ENCODE peak calls at places on chromosomes 7 and 10, in nine cellular contexts. V is thoracic aorta; R is IMR-90; C is fibroblast of lung; F is pancreas; L is omental fat pad; Q is adrenal gland; M is CD8-positive, alpha-beta T cell; P is BJ. H is an unnamed sample.

GRCh38 chr10:31508882-31509281 is 189.9 kb downstream of the ZEB1 start:
- DNase-seq in V (no peak), R (peak; percentile 59), C (peak; percentile 77), F (no peak), L (no peak), Q (no peak), M (no peak), P (no peak), H (no peak)

GRCh38 chr10:52818019-52818418 is 45.4 kb upstream of the MBL2 start:
- DNase-seq in V (no peak), R (peak; percentile 59), C (peak; percentile 39), F (no peak), L (no peak), Q (no peak), M (no peak), P (no peak), H (no peak)

GRCh38 chr7:134016223-134016941 is 110.8 kb upstream of the LRGUK start:
- DNase-seq in V (no peak), R (peak; percentile 39), C (peak; percentile 20), F (no peak), L (no peak), Q (peak; percentile 16), M (no peak), P (no peak), H (no peak)

GRCh38 chr10:3850999-3851937 is 66.3 kb upstream of the KLF6 start:
- DNase-seq in V (no peak), R (peak; percentile 85), C (peak; percentile 93), F (no peak), L (no peak), Q (no peak), M (no peak), P (no peak), H (no peak)

GRCh38 chr10:73968101-73968515 is 29.8 kb upstream of the VCL start:
- DNase-seq in V (no peak), R (no peak), C (peak; percentile 53), F (no peak), L (no peak), Q (no peak), M (peak; percentile 43), P (no peak), H (no peak)

GRCh38 chr10:75662715-75663114 is 231.3 kb downstream of the LRMDA start:
- DNase-seq in V (peak; percentile 37), R (no peak), C (peak; percentile 95), F (no peak), L (no peak), Q (peak; percentile 50), M (no peak), P (peak; percentile 49), H (peak; percentile 40)

GRCh38 chr10:48742891-48743845 is 58.5 kb downstream of the WDFY4 start:
- DNase-seq in V (no peak), R (no peak), C (no peak), F (no peak), L (no peak), Q (no peak), M (no peak), P (no peak), H (no peak)

GRCh38 chr10:3173173-3173878 is 744 bp upstream of the PITRM1 start:
- DNase-seq in V (no peak), R (no peak), C (no peak), F (peak; percentile 95), L (peak; percentile 43), Q (no peak), M (no peak), P (no peak), H (no peak)

GRCh38 chr10:30970760-30971460 is 60.8 kb downstream of the ZNF438 start:
- DNase-seq in V (no peak), R (peak; percentile 31), C (no peak), F (no peak), L (no peak), Q (no peak), M (no peak), P (no peak), H (peak; percentile 58)

GRCh38 chr7:143216151-143216550 is 5.7 kb upstream of the TAS2R40 start:
- DNase-seq in V (no peak), R (peak; percentile 68), C (peak; percentile 85), F (no peak), L (no peak), Q (no peak), M (no peak), P (no peak), H (no peak)

GRCh38 chr10:36452851-36453250 is 672.5 kb upstream of the ANKRD30A start:
- DNase-seq in V (no peak), R (no peak), C (no peak), F (no peak), L (no peak), Q (no peak), M (no peak), P (no peak), H (no peak)

GRCh38 chr7:148898845-148899474 is 14.9 kb upstream of the EZH2 start:
- DNase-seq in V (no peak), R (no peak), C (no peak), F (no peak), L (no peak), Q (no peak), M (no peak), P (no peak), H (no peak)

GRCh38 chr7:55512635-55513034 is 59.7 kb downstream of the VOPP1 start:
- DNase-seq in V (no peak), R (no peak), C (no peak), F (no peak), L (no peak), Q (no peak), M (no peak), P (no peak), H (no peak)

GRCh38 chr7:131829911-131830310 is 273.5 kb upstream of the PODXL start:
- DNase-seq in V (no peak), R (no peak), C (no peak), F (peak; percentile 40), L (no peak), Q (no peak), M (no peak), P (no peak), H (no peak)

GRCh38 chr10:97399843-97400545 is 1.1 kb downstream of the RRP12 start:
- DNase-seq in V (no peak), R (peak; percentile 85), C (peak; percentile 76), F (peak; percentile 74), L (no peak), Q (peak; percentile 81), M (no peak), P (no peak), H (peak; percentile 78)

GRCh38 chr10:36349445-36350063 is 707.5 kb upstream of the FZD8 start:
- DNase-seq in V (no peak), R (peak; percentile 91), C (peak; percentile 88), F (no peak), L (no peak), Q (no peak), M (no peak), P (peak; percentile 39), H (no peak)

GRCh38 chr10:60733189-60733815 is 45.0 kb upstream of the CDK1 start:
- DNase-seq in V (no peak), R (no peak), C (peak; percentile 11), F (peak; percentile 79), L (no peak), Q (peak; percentile 14), M (peak; percentile 27), P (no peak), H (peak; percentile 14)
- TF ChIP-seq CTCF in V (peak; percentile 43), R (peak; percentile 5), C (no peak), F (peak; percentile 64), L (no peak), Q (no peak), M (peak; percentile 52), P (no peak), H (peak; percentile 23)

GRCh38 chr7:36285276-36285675 is 104.4 kb upstream of the ANLN start:
- DNase-seq in V (no peak), R (no peak), C (no peak), F (no peak), L (no peak), Q (no peak), M (no peak), P (no peak), H (peak; percentile 65)

GRCh38 chr7:36286241-36286640 is 103.4 kb upstream of the ANLN start:
- DNase-seq in V (no peak), R (no peak), C (no peak), F (no peak), L (no peak), Q (no peak), M (peak; percentile 71), P (no peak), H (no peak)

GRCh38 chr7:36283711-36284130 is 105.9 kb upstream of the ANLN start:
- DNase-seq in V (no peak), R (no peak), C (no peak), F (no peak), L (no peak), Q (peak; percentile 77), M (no peak), P (no peak), H (peak; percentile 84)

GRCh38 chr7:36283171-36283570 is 106.5 kb upstream of the ANLN start:
- DNase-seq in V (no peak), R (no peak), C (no peak), F (no peak), L (no peak), Q (no peak), M (no peak), P (no peak), H (no peak)

GRCh38 chr7:36284470-36284869 is 105.2 kb upstream of the ANLN start:
- DNase-seq in V (no peak), R (no peak), C (no peak), F (no peak), L (no peak), Q (no peak), M (no peak), P (no peak), H (no peak)
- TF ChIP-seq CTCF in V (no peak), R (no peak), C (no peak), F (no peak), L (no peak), Q (no peak), M (no peak), P (no peak), H (no peak)

DNA sequence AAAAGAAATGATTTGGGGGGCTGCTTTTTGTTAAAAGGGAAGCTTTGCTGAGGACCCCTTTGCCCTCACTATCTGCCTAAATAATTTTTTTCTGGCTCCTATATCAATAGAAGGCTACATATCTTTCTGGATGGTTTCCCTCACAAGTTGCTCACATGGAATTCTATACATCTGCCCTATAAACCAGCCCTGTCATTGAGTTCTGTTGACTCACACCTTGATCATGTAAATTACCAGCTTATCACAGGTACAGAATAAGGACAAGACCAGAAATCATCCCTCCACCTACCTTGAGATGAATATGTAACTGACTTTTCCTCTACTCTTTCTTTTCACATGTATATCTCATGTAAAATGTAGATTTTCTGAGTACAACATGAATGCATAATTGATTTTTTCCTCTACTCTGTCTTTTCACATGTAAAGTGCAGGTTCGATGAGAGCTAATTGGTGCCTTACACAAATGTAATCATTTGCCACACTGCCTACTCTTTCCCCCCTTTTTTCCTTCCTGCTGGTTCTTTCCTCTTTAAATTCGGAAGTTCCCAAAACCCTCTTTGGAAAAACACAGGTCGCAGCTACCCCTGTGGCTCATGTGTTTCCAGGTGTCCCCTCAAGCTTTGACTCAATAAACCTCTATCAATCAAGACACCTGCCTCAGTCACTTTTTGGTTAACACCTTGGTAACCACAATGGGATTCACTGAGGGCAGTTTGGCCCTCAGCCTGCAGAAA is 12.5 kb downstream of the CYP3A43 start:
- DNase-seq in V (no peak), R (no peak), C (no peak), F (no peak), L (no peak), Q (no peak), M (no peak), P (no peak), H (no peak)
- TF ChIP-seq CTCF in V (no peak), R (no peak), C (no peak), F (no peak), L (no peak), Q (no peak), M (no peak), P (no peak), H (no peak)

GRCh38 chr10:71621263-71621751 is 98.3 kb downstream of the C10orf105 start:
- DNase-seq in V (no peak), R (no peak), C (no peak), F (no peak), L (no peak), Q (no peak), M (no peak), P (no peak), H (no peak)
- TF ChIP-seq CTCF in V (no peak), R (no peak), C (no peak), F (no peak), L (no peak), Q (no peak), M (no peak), P (peak; percentile 3), H (no peak)

H was measured in psoas muscle.